ENCODE peak calls at places on chromosome 14, in five cellular contexts. S is A549, J is esophagus squamous epithelium, A is HCT116, Q is ovary. K is an unnamed sample.

GRCh38 chr14:51176819-51177218 is 63.2 kb upstream of the TMX1 start:
- DNase-seq in A (no peak), J (no peak), S (no peak), Q (no peak), K (no peak)

GRCh38 chr14:92440345-92441003 is 73.1 kb upstream of the RIN3 start:
- DNase-seq in J (no peak), Q (no peak), S (no peak), A (no peak), K (no peak)

GRCh38 chr14:43539210-43539609 is 967.9 kb downstream of the FSCB start:
- DNase-seq in J (no peak), S (peak; percentile 33), A (peak; percentile 1), Q (no peak), K (no peak)

GRCh38 chr14:84592770-84593169 is 937.2 kb upstream of the FLRT2 start:
- DNase-seq in J (no peak), Q (no peak), A (no peak), S (no peak), K (no peak)

GRCh38 chr14:105908481-105908911 is 382.1 kb downstream of the TMEM121 start:
- DNase-seq in S (no peak), A (no peak), J (no peak), Q (no peak), K (peak; percentile 65)

GRCh38 chr14:32593290-32593942 is 264.3 kb downstream of the AKAP6 start:
- DNase-seq in J (no peak), S (peak; percentile 12), A (no peak), Q (no peak), K (no peak)

GRCh38 chr14:95125156-95125555 is 32.2 kb downstream of the DICER1 start:
- DNase-seq in A (no peak), Q (no peak), S (no peak), J (no peak), K (no peak)

GRCh38 chr14:77882631-77883030 is 82.7 kb downstream of the ADCK1 start:
- DNase-seq in A (no peak), J (no peak), Q (no peak), S (no peak), K (no peak)

GRCh38 chr14:34733245-34733644 is 18.9 kb upstream of the CFL2 start:
- DNase-seq in J (no peak), S (no peak), A (peak; percentile 38), Q (no peak), K (no peak)

GRCh38 chr14:34711169-34711568 is 3.2 kb downstream of the CFL2 start:
- DNase-seq in S (peak; percentile 48), A (no peak), J (no peak), Q (no peak), K (no peak)

GRCh38 chr14:104974146-104974541 is 4.0 kb downstream of the AHNAK2 start:
- DNase-seq in S (no peak), A (no peak), Q (no peak), J (no peak), K (no peak)

GRCh38 chr14:100842799-100843198 is 16.9 kb downstream of the MEG3 start:
- DNase-seq in Q (peak; percentile 38), S (no peak), J (no peak), A (no peak), K (no peak)

GRCh38 chr14:52073251-52073650 is 4.4 kb upstream of the NID2 start:
- DNase-seq in S (no peak), Q (no peak), J (no peak), A (no peak), K (no peak)

GRCh38 chr14:86404425-86404824 is 874.5 kb downstream of the FLRT2 start:
- DNase-seq in J (no peak), S (peak; percentile 23), A (no peak), Q (no peak), K (no peak)

GRCh38 chr14:80987235-80988032 is 32.0 kb downstream of the TSHR start:
- DNase-seq in Q (no peak), A (peak; percentile 76), J (no peak), S (peak; percentile 78), K (peak; percentile 51)

GRCh38 chr14:93041830-93042229 is 73.9 kb downstream of the ITPK1 start:
- DNase-seq in J (no peak), Q (no peak), A (no peak), S (no peak), K (no peak)

GRCh38 chr14:91255820-91256219 is 11.3 kb upstream of the GPR68 start:
- DNase-seq in S (no peak), A (no peak), Q (no peak), J (no peak), K (no peak)

GRCh38 chr14:53391156-53391555 is 238.0 kb upstream of the DDHD1 start:
- DNase-seq in Q (no peak), A (peak; percentile 72), J (no peak), S (no peak), K (no peak)

GRCh38 chr14:24630872-24631477 is 3.0 kb downstream of the GZMB start:
- DNase-seq in S (no peak), J (no peak), Q (no peak), A (no peak), K (peak; percentile 53)

DNA sequence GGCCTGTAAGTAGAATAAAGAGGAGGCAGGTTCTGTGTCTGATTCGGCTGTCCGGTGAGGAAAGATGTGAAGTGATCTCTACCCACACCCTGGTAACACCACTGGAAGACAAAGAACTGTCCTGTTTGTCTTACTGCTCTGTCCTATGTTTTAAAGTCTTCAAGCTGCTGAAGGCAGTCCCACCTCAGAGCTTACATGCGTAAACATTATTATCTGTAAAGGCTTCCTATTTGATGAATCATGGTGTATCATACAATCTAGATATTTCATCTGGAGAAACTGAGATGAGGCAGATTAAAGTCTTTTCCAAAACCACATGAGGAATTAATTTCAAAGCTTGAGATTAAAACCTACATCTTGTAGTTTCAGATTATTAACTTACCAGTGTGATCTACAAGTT is 427.6 kb downstream of the ZFP36L1 start:
- DNase-seq in S (peak; percentile 49), J (no peak), Q (no peak), A (peak; percentile 8), K (no peak)
- H3K27ac ChIP-seq in S (peak overlapping the region; percentile 82), J (peak overlapping the region; percentile 55), Q (no peak overlapping the region), A (peak overlapping the region; percentile 80), K (peak overlapping the region; percentile 54)

GRCh38 chr14:68796418-68797101 is 3.7 kb upstream of the ZFP36L1 start:
- DNase-seq in J (no peak), S (no peak), A (no peak), Q (peak; percentile 30), K (no peak)

GRCh38 chr14:68794856-68795601 is 2.2 kb upstream of the ZFP36L1 start:
- DNase-seq in Q (no peak), A (no peak), S (peak; percentile 74), J (no peak), K (peak; percentile 50)

GRCh38 chr14:68797180-68797670 is 4.4 kb upstream of the ZFP36L1 start:
- DNase-seq in J (no peak), Q (peak; percentile 35), A (no peak), S (no peak), K (peak; percentile 20)

GRCh38 chr14:68794130-68794855 is 1.4 kb upstream of the ZFP36L1 start:
- DNase-seq in Q (peak; percentile 92), S (peak; percentile 86), J (peak; percentile 54), A (no peak), K (peak; percentile 93)

GRCh38 chr14:68795602-68796417 is 2.9 kb upstream of the ZFP36L1 start:
- DNase-seq in J (no peak), Q (peak; percentile 89), A (no peak), S (peak; percentile 90), K (peak; percentile 95)
- TF ChIP-seq POLR2A in J (peak; percentile 95), Q (peak; percentile 71), A (no peak), S (peak; percentile 83), K (peak; percentile 97)

GRCh38 chr14:21244546-21244945 is 24.7 kb downstream of the HNRNPC start:
- DNase-seq in J (no peak), Q (no peak), A (no peak), S (no peak), K (no peak)

GRCh38 chr14:21248338-21248737 is 20.9 kb downstream of the HNRNPC start:
- DNase-seq in J (no peak), S (no peak), Q (no peak), A (no peak), K (no peak)

GRCh38 chr14:21241218-21241819 is 27.9 kb downstream of the HNRNPC start:
- DNase-seq in Q (no peak), A (no peak), S (peak; percentile 25), J (no peak), K (no peak)

GRCh38 chr14:21248739-21249411 is 20.4 kb downstream of the HNRNPC start:
- DNase-seq in S (no peak), A (no peak), Q (no peak), J (no peak), K (no peak)

GRCh38 chr14:21245813-21246212 is 23.4 kb downstream of the HNRNPC start:
- DNase-seq in S (no peak), J (no peak), Q (no peak), A (no peak), K (no peak)
- H3K27ac ChIP-seq in S (no peak overlapping the region), J (no peak overlapping the region), Q (no peak overlapping the region), A (no peak overlapping the region), K (no peak overlapping the region)

GRCh38 chr14:61477845-61478438 is 156.6 kb downstream of the PRKCH start:
- DNase-seq in Q (peak; percentile 60), A (peak; percentile 40), J (no peak), S (peak; percentile 70), K (peak; percentile 98)

GRCh38 chr14:61476105-61476736 is 154.8 kb downstream of the PRKCH start:
- DNase-seq in A (no peak), Q (no peak), S (no peak), J (no peak), K (no peak)

GRCh38 chr14:61478971-61479473 is 157.6 kb downstream of the PRKCH start:
- DNase-seq in J (no peak), Q (no peak), S (no peak), A (no peak), K (peak; percentile 49)

GRCh38 chr14:61475316-61475715 is 153.9 kb downstream of the PRKCH start:
- DNase-seq in A (peak; percentile 56), Q (no peak), S (peak; percentile 80), J (no peak), K (no peak)

GRCh38 chr14:61476737-61477410 is 155.5 kb downstream of the PRKCH start:
- DNase-seq in S (peak; percentile 94), J (no peak), A (no peak), Q (no peak), K (peak; percentile 72)
- TF ChIP-seq POLR2A in S (no peak), J (peak; percentile 70), A (no peak), Q (peak; percentile 16), K (no peak)

GRCh38 chr14:72611956-72612500 is 281.9 kb downstream of the DPF3 start:
- DNase-seq in Q (no peak), A (no peak), J (no peak), S (no peak), K (no peak)
- H3K27ac ChIP-seq in Q (no peak overlapping the region), A (no peak overlapping the region), J (no peak overlapping the region), S (no peak overlapping the region), K (no peak overlapping the region)

GRCh38 chr14:74507085-74507484 is 13.5 kb downstream of the ISCA2 start:
- DNase-seq in A (no peak), Q (peak; percentile 15), J (no peak), S (no peak), K (no peak)
- TF ChIP-seq POLR2A in A (no peak), Q (no peak), J (no peak), S (no peak), K (no peak)